ENCODE peak calls at places on chromosomes 2 and 18, in six cellular contexts. G is NCI-H510A treated with DMSO at 0.1 percent for 48 hours, O is PC-9, P is adrenal gland, J is astrocyte of the spinal cord, S is NCI-H446. M is an unnamed sample.

GRCh38 chr2:186761814-186762213 is 68.0 kb downstream of the FAM171B start:
- DNase-seq in J (no peak), O (no peak), P (no peak), G (no peak), S (no peak), M (no peak)

GRCh38 chr2:241473399-241473798 is 35.0 kb downstream of the STK25 start:
- DNase-seq in G (no peak), S (no peak), J (no peak), O (no peak), P (no peak), M (no peak)

GRCh38 chr18:24536326-24536725 is 75.9 kb downstream of the HRH4 start:
- DNase-seq in O (no peak), P (no peak), G (no peak), J (no peak), S (no peak), M (no peak)

GRCh38 chr2:196316050-196316430 is 144.7 kb upstream of the STK17B start:
- DNase-seq in O (peak; percentile 74), G (no peak), S (no peak), J (no peak), P (no peak), M (no peak)

GRCh38 chr2:29398384-29399237 is 283.4 kb downstream of the CLIP4 start:
- DNase-seq in S (no peak), G (no peak), P (no peak), O (no peak), J (no peak), M (no peak)

GRCh38 chr2:160275646-160276045 is 75.6 kb upstream of the ITGB6 start:
- DNase-seq in G (no peak), O (no peak), S (no peak), P (no peak), J (no peak), M (no peak)

GRCh38 chr2:203743441-203743932 is 37.0 kb downstream of the CD28 start:
- DNase-seq in S (no peak), O (no peak), G (no peak), P (no peak), J (peak; percentile 50), M (no peak)

GRCh38 chr2:219739061-219739460 is 111.6 kb downstream of the SLC4A3 start:
- DNase-seq in G (no peak), S (no peak), J (no peak), P (no peak), O (no peak), M (no peak)

GRCh38 chr2:111662771-111663470 is 221.1 kb downstream of the ANAPC1 start:
- DNase-seq in G (no peak), S (no peak), J (peak; percentile 54), P (no peak), O (no peak), M (no peak)

GRCh38 chr2:168773719-168774521 is 28.5 kb upstream of the NOSTRIN start:
- DNase-seq in O (no peak), G (peak; percentile 10), J (peak; percentile 73), P (peak; percentile 84), S (peak; percentile 78), M (peak; percentile 16)

GRCh38 chr2:120231564-120231973 is 8.4 kb upstream of the TMEM185B start:
- DNase-seq in P (no peak), J (no peak), S (no peak), O (no peak), G (no peak), M (peak; percentile 12)

GRCh38 chr2:57314682-57315081 is 731.9 kb upstream of the VRK2 start:
- DNase-seq in G (no peak), S (no peak), P (no peak), J (no peak), O (no peak), M (no peak)

GRCh38 chr18:46406539-46406932 is 250.5 kb downstream of the LOXHD1 start:
- DNase-seq in P (no peak), S (no peak), G (peak; percentile 33), J (no peak), O (no peak), M (no peak)

GRCh38 chr18:26549103-26549485 is 741 bp upstream of the KCTD1 start:
- DNase-seq in O (peak; percentile 45), P (peak; percentile 47), G (no peak), S (peak; percentile 39), J (peak; percentile 54), M (peak; percentile 26)

GRCh38 chr18:54828986-54829385 is 709 bp downstream of the RAB27B start:
- DNase-seq in P (no peak), S (no peak), J (no peak), O (no peak), G (no peak), M (no peak)

GRCh38 chr2:241703128-241703604 is 1.3 kb downstream of the ING5 start:
- DNase-seq in P (no peak), G (no peak), O (no peak), S (peak; percentile 33), J (peak; percentile 14), M (no peak)

GRCh38 chr2:10521356-10521755 is 73.2 kb upstream of the ODC1 start:
- DNase-seq in P (no peak), O (no peak), J (no peak), G (no peak), S (no peak), M (no peak)

GRCh38 chr2:179302764-179303561 is 38.3 kb upstream of the SESTD1 start:
- DNase-seq in J (peak; percentile 24), G (peak; percentile 62), S (peak; percentile 10), O (no peak), P (no peak), M (no peak)

GRCh38 chr2:85971369-85971768 is 82.6 kb upstream of the ST3GAL5 start:
- DNase-seq in O (no peak), J (peak; percentile 37), G (no peak), S (no peak), P (no peak), M (no peak)